ENCODE peak calls at places on chromosomes 11 and 22, in seven cellular contexts. One of them, this sample, is unnamed. For H3K9me3, the result is how much of the 10 kb centered on the place peaks cover.

GRCh38 chr11:118851970-118852369 is 31.7 kb upstream of the CXCR5 start:
- DNase-seq in spleen: no peak
- DNase-seq in colonic mucosa: no peak
- DNase-seq in left ventricle myocardium inferior: no peak
- DNase-seq in cardiac muscle cell: no peak
- DNase-seq in transverse colon: no peak
- DNase-seq in lung: no peak
- DNase-seq in this sample: no peak

GRCh38 chr11:8947230-8947943 is 4.6 kb upstream of the ASCL3 start:
- DNase-seq in left ventricle myocardium inferior: no peak
- DNase-seq in spleen: no peak
- DNase-seq in transverse colon: no peak
- DNase-seq in lung: no peak
- DNase-seq in cardiac muscle cell: no peak
- DNase-seq in colonic mucosa: no peak
- DNase-seq in this sample: no peak

GRCh38 chr22:50338860-50339462 is 4.2 kb upstream of the PPP6R2 start:
- DNase-seq in spleen: no peak
- DNase-seq in left ventricle myocardium inferior: no peak
- DNase-seq in transverse colon: no peak
- DNase-seq in cardiac muscle cell: no peak
- DNase-seq in lung: no peak
- DNase-seq in colonic mucosa: no peak
- DNase-seq in this sample: no peak

GRCh38 chr11:3155691-3156258 is 9.3 kb downstream of the OSBPL5 start:
- DNase-seq in transverse colon: peak
- DNase-seq in spleen: peak
- DNase-seq in cardiac muscle cell: peak
- DNase-seq in colonic mucosa: no peak
- DNase-seq in lung: no peak
- DNase-seq in left ventricle myocardium inferior: peak
- DNase-seq in this sample: no peak

GRCh38 chr11:86672007-86672621 is at the start of gene ME3:
- DNase-seq in transverse colon: peak
- DNase-seq in lung: peak
- DNase-seq in left ventricle myocardium inferior: peak
- DNase-seq in spleen: peak
- DNase-seq in colonic mucosa: peak
- DNase-seq in cardiac muscle cell: peak
- DNase-seq in this sample: peak

GRCh38 chr22:45503816-45504702 is 1.4 kb downstream of the FBLN1 start:
- DNase-seq in cardiac muscle cell: peak
- DNase-seq in spleen: no peak
- DNase-seq in colonic mucosa: no peak
- DNase-seq in transverse colon: no peak
- DNase-seq in lung: no peak
- DNase-seq in left ventricle myocardium inferior: no peak
- DNase-seq in this sample: peak

GRCh38 chr11:33329705-33330329 is 72.6 kb downstream of the HIPK3 start:
- DNase-seq in transverse colon: peak
- DNase-seq in cardiac muscle cell: peak
- DNase-seq in lung: no peak
- DNase-seq in spleen: no peak
- DNase-seq in left ventricle myocardium inferior: no peak
- DNase-seq in colonic mucosa: peak
- DNase-seq in this sample: no peak

GRCh38 chr11:58905716-58906547 is 33.4 kb upstream of the GLYATL1 start:
- DNase-seq in colonic mucosa: peak
- DNase-seq in transverse colon: peak
- DNase-seq in lung: no peak
- DNase-seq in left ventricle myocardium inferior: peak
- DNase-seq in spleen: no peak
- DNase-seq in cardiac muscle cell: peak
- DNase-seq in this sample: peak

GRCh38 chr11:27934830-27935145 is 173.2 kb downstream of the KIF18A start:
- DNase-seq in lung: no peak
- DNase-seq in colonic mucosa: no peak
- DNase-seq in left ventricle myocardium inferior: no peak
- DNase-seq in spleen: no peak
- DNase-seq in cardiac muscle cell: peak
- DNase-seq in transverse colon: no peak
- DNase-seq in this sample: no peak

GRCh38 chr11:35275808-35276170 is 136.8 kb downstream of the CD44 start:
- DNase-seq in left ventricle myocardium inferior: no peak
- DNase-seq in transverse colon: no peak
- DNase-seq in cardiac muscle cell: no peak
- DNase-seq in spleen: no peak
- DNase-seq in colonic mucosa: no peak
- DNase-seq in lung: no peak
- DNase-seq in this sample: no peak

GRCh38 chr22:41687901-41688364 is 734 bp downstream of the SNU13 start:
- DNase-seq in left ventricle myocardium inferior: no peak
- DNase-seq in spleen: peak
- DNase-seq in lung: no peak
- DNase-seq in transverse colon: peak
- DNase-seq in colonic mucosa: no peak
- DNase-seq in cardiac muscle cell: peak
- DNase-seq in this sample: no peak

GRCh38 chr22:36292823-36293530 is 40.0 kb downstream of the APOL1 start:
- DNase-seq in spleen: peak
- DNase-seq in left ventricle myocardium inferior: peak
- DNase-seq in cardiac muscle cell: no peak
- DNase-seq in colonic mucosa: no peak
- DNase-seq in transverse colon: no peak
- DNase-seq in lung: no peak
- DNase-seq in this sample: peak

GRCh38 chr11:69657911-69658605 is 17.1 kb downstream of the LTO1 start:
- DNase-seq in lung: no peak
- DNase-seq in spleen: peak
- DNase-seq in colonic mucosa: no peak
- DNase-seq in left ventricle myocardium inferior: no peak
- DNase-seq in transverse colon: no peak
- DNase-seq in cardiac muscle cell: peak
- DNase-seq in this sample: no peak

GRCh38 chr11:64100345-64100744 is 64.6 kb downstream of the FLRT1 start:
- DNase-seq in transverse colon: no peak
- DNase-seq in spleen: no peak
- DNase-seq in cardiac muscle cell: no peak
- DNase-seq in colonic mucosa: no peak
- DNase-seq in left ventricle myocardium inferior: no peak
- DNase-seq in lung: no peak
- DNase-seq in this sample: no peak

GRCh38 chr22:32600184-32600583 is 125.6 kb downstream of the FBXO7 start:
- DNase-seq in left ventricle myocardium inferior: no peak
- DNase-seq in spleen: peak
- DNase-seq in transverse colon: no peak
- DNase-seq in cardiac muscle cell: no peak
- DNase-seq in colonic mucosa: no peak
- DNase-seq in lung: no peak
- DNase-seq in this sample: no peak

GRCh38 chr11:59172345-59173079 is 580 bp downstream of the DTX4 start:
- DNase-seq in cardiac muscle cell: peak
- DNase-seq in spleen: peak
- DNase-seq in colonic mucosa: peak
- DNase-seq in lung: peak
- DNase-seq in transverse colon: peak
- DNase-seq in left ventricle myocardium inferior: no peak
- DNase-seq in this sample: peak

DNA sequence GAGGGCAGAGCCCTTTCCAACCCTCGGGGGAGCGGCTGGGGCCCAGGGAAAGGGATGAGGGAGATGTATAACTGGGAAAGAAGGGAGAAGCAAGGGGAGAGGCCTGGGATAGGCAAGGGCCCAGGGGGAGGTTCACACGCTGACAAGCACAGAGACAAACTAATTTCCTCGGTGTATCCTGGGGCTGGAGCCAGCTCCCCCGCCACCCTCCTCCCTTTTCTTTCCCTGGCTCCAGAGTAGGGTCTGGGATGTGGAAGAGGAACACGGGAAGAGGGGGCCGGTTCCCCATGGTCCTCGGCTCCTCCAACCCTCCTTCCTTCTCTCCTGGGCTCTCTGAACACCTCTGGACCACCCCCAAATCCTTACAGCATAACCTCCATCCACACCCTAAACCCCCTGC is 6.9 kb downstream of the CLCF1 start:
- DNase-seq in spleen: no peak
- DNase-seq in transverse colon: no peak
- DNase-seq in cardiac muscle cell: peak
- DNase-seq in left ventricle myocardium inferior: no peak
- DNase-seq in colonic mucosa: no peak
- DNase-seq in lung: no peak
- DNase-seq in this sample: no peak
- H3K27ac ChIP-seq in spleen: peak
- H3K27ac ChIP-seq in transverse colon: peak
- H3K27ac ChIP-seq in cardiac muscle cell: no peak
- H3K27ac ChIP-seq in left ventricle myocardium inferior: peak
- H3K27ac ChIP-seq in colonic mucosa: no peak
- H3K27ac ChIP-seq in lung: no peak
- H3K27ac ChIP-seq in this sample: no peak

GRCh38 chr11:30310623-30311022 is 12.3 kb upstream of the ARL14EP start:
- DNase-seq in cardiac muscle cell: no peak
- DNase-seq in lung: no peak
- DNase-seq in colonic mucosa: no peak
- DNase-seq in spleen: no peak
- DNase-seq in left ventricle myocardium inferior: no peak
- DNase-seq in transverse colon: no peak
- DNase-seq in this sample: no peak
- TF ChIP-seq CTCF in cardiac muscle cell: no peak
- TF ChIP-seq CTCF in lung: no peak
- TF ChIP-seq CTCF in colonic mucosa: no peak
- TF ChIP-seq CTCF in spleen: no peak
- TF ChIP-seq CTCF in left ventricle myocardium inferior: no peak
- TF ChIP-seq CTCF in transverse colon: no peak
- TF ChIP-seq CTCF in this sample: no peak

DNA sequence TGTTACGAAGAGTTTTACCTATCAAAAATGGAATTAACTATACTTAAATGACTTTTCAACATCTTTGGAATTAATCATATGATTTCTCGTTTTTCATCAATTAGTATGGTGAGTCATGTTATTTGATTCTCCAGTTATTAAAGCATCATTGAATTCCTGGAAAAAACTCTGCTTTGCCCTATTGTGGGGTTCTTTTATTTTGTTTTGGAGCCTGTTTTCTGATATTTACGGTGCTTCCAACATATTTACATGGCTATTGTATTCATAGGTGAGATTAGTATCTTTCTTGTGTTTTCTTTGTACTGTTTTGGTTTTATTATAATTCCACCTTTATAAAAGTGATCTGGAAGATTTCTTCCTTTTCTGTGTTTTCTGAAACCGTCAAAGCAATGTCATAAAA is 902.7 kb downstream of the TBC1D22A start:
- DNase-seq in left ventricle myocardium inferior: no peak
- DNase-seq in colonic mucosa: no peak
- DNase-seq in lung: no peak
- DNase-seq in cardiac muscle cell: no peak
- DNase-seq in transverse colon: no peak
- DNase-seq in spleen: no peak
- DNase-seq in this sample: no peak
- H3K9me3 ChIP-seq in left ventricle myocardium inferior: under half
- H3K9me3 ChIP-seq in colonic mucosa: under half
- H3K9me3 ChIP-seq in lung: under half
- H3K9me3 ChIP-seq in cardiac muscle cell: under half
- H3K9me3 ChIP-seq in transverse colon: under half
- H3K9me3 ChIP-seq in spleen: under half
- H3K9me3 ChIP-seq in this sample: under half

GRCh38 chr11:67544591-67545242 is 21.5 kb upstream of the CABP2 start:
- DNase-seq in cardiac muscle cell: no peak
- DNase-seq in left ventricle myocardium inferior: no peak
- DNase-seq in transverse colon: peak
- DNase-seq in colonic mucosa: peak
- DNase-seq in spleen: no peak
- DNase-seq in lung: no peak
- DNase-seq in this sample: no peak
- H3K27ac ChIP-seq in cardiac muscle cell: peak
- H3K27ac ChIP-seq in left ventricle myocardium inferior: peak
- H3K27ac ChIP-seq in transverse colon: peak
- H3K27ac ChIP-seq in colonic mucosa: peak
- H3K27ac ChIP-seq in spleen: no peak
- H3K27ac ChIP-seq in lung: no peak
- H3K27ac ChIP-seq in this sample: peak

GRCh38 chr11:57638005-57638760 is 11.5 kb downstream of the YPEL4 start:
- DNase-seq in spleen: no peak
- DNase-seq in transverse colon: peak
- DNase-seq in left ventricle myocardium inferior: peak
- DNase-seq in colonic mucosa: no peak
- DNase-seq in lung: peak
- DNase-seq in cardiac muscle cell: peak
- DNase-seq in this sample: peak

GRCh38 chr11:57641011-57641410 is 8.7 kb downstream of the YPEL4 start:
- DNase-seq in colonic mucosa: no peak
- DNase-seq in left ventricle myocardium inferior: no peak
- DNase-seq in spleen: no peak
- DNase-seq in lung: no peak
- DNase-seq in transverse colon: no peak
- DNase-seq in cardiac muscle cell: peak
- DNase-seq in this sample: no peak

GRCh38 chr11:57640068-57640800 is 9.5 kb downstream of the YPEL4 start:
- DNase-seq in spleen: no peak
- DNase-seq in transverse colon: no peak
- DNase-seq in cardiac muscle cell: no peak
- DNase-seq in lung: no peak
- DNase-seq in colonic mucosa: no peak
- DNase-seq in left ventricle myocardium inferior: no peak
- DNase-seq in this sample: no peak

GRCh38 chr11:57638811-57639320 is 10.8 kb downstream of the YPEL4 start:
- DNase-seq in colonic mucosa: no peak
- DNase-seq in cardiac muscle cell: no peak
- DNase-seq in spleen: no peak
- DNase-seq in left ventricle myocardium inferior: no peak
- DNase-seq in transverse colon: no peak
- DNase-seq in lung: no peak
- DNase-seq in this sample: no peak

DNA sequence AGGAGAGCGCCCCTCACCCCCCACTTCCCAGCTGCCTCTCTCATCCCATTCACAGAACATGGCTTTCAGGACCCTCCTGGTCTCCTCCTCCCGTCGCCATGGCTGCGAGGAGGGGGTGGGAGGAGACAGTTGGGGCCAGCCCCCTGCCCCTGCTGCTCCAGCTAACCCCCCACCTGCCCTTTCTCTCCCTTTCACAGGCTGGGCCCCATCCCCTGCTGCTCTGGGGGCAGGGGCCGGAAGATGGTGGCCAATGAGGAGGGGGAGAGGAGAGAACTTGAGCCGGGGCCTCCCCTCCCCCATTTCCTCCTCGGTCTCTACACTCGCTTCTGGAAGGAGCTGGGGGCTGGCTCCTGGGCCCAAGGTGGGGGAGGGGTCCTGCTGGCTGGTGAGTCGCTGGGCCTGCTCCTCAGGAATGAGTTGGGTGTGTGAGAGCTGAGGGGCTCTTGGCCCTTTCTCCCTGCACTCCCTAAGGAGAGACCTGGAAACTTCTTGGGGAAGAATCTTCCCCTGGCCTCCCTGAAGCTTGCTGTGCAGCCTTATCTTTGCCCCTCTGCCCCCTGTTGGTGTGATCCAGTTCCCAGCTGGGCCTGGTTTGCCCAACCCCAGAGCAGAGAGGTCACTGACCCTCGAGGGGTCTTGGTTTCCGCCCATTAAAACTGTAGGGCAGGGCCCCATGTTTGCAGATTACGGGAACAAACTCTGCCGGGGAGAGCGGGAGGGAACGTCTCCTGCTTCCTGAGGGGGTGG is 10.2 kb downstream of the YPEL4 start:
- DNase-seq in lung: no peak
- DNase-seq in colonic mucosa: no peak
- DNase-seq in spleen: no peak
- DNase-seq in transverse colon: no peak
- DNase-seq in cardiac muscle cell: peak
- DNase-seq in left ventricle myocardium inferior: no peak
- DNase-seq in this sample: no peak
- TF ChIP-seq CTCF in lung: no peak
- TF ChIP-seq CTCF in colonic mucosa: no peak
- TF ChIP-seq CTCF in spleen: no peak
- TF ChIP-seq CTCF in transverse colon: no peak
- TF ChIP-seq CTCF in cardiac muscle cell: no peak
- TF ChIP-seq CTCF in left ventricle myocardium inferior: no peak
- TF ChIP-seq CTCF in this sample: no peak